ENCODE peak calls at places on chromosomes 6 and 20, in nine cellular contexts. U is Jurkat, Clone E6-1; W is effector memory CD4-positive, alpha-beta T cell; T is nephron progenitor cell; D is stimulated activated CD4-positive, alpha-beta T cell treated with anti-CD3 and anti-CD28 coated beads, Interleukin-15, amount 100 ng/mL, for 24 hours; H is GM23248; Q is tibial artery; M is AG08395; B is fibroblast of pulmonary artery. K is an unnamed sample.

GRCh38 chr6:162078667-162079066 is 648.9 kb downstream of the PRKN start:
- DNase-seq in H (no peak), T (no peak), U (no peak), M (no peak), D (no peak), B (no peak), Q (no peak), W (no peak), K (no peak)

GRCh38 chr6:30006170-30007131 is 54.6 kb upstream of the POLR1H start:
- DNase-seq in W (no peak), T (peak; percentile 33), U (no peak), M (peak; percentile 28), B (no peak), H (peak; percentile 60), Q (peak; percentile 79), D (peak; percentile 30), K (peak; percentile 42)

GRCh38 chr6:90397929-90398674 is 101.5 kb upstream of the BACH2 start:
- DNase-seq in U (no peak), H (no peak), M (no peak), Q (no peak), W (peak; percentile 78), T (no peak), D (peak; percentile 92), B (peak; percentile 7), K (no peak)

GRCh38 chr20:6489361-6490154 is 277.9 kb upstream of the BMP2 start:
- DNase-seq in B (no peak), W (no peak), D (no peak), H (no peak), Q (no peak), U (no peak), M (peak; percentile 3), T (no peak), K (no peak)

GRCh38 chr20:58611236-58612020 is 39.7 kb upstream of the STX16 start:
- DNase-seq in W (no peak), M (no peak), H (no peak), U (no peak), D (no peak), Q (no peak), B (no peak), T (no peak), K (no peak)

GRCh38 chr6:34536959-34537848 is 18.9 kb downstream of the SPDEF start:
- DNase-seq in W (no peak), Q (no peak), T (no peak), U (no peak), D (no peak), B (no peak), H (no peak), M (no peak), K (no peak)

GRCh38 chr6:132768051-132768517 is 10.4 kb upstream of the VNN2 start:
- DNase-seq in Q (peak; percentile 66), H (peak; percentile 27), M (no peak), T (peak; percentile 24), D (peak; percentile 15), B (peak; percentile 16), U (peak; percentile 4), W (no peak), K (peak; percentile 64)

GRCh38 chr6:42257063-42257462 is 39.4 kb upstream of the MRPS10 start:
- DNase-seq in D (no peak), H (no peak), T (no peak), M (no peak), W (no peak), Q (no peak), U (no peak), B (peak; percentile 33), K (no peak)

GRCh38 chr6:134802426-134803058 is 147.4 kb downstream of the ALDH8A1 start:
- DNase-seq in H (no peak), M (no peak), Q (no peak), B (no peak), U (no peak), W (no peak), D (no peak), T (no peak), K (no peak)

GRCh38 chr20:38343107-38343797 is 3.0 kb upstream of the LBP start:
- DNase-seq in T (no peak), H (no peak), B (peak; percentile 57), D (no peak), Q (no peak), M (peak; percentile 34), U (no peak), W (no peak), K (peak; percentile 78)

GRCh38 chr20:23857954-23858565 is 21.5 kb downstream of the CST5 start:
- DNase-seq in W (no peak), U (no peak), D (no peak), H (no peak), T (peak; percentile 51), M (no peak), B (no peak), Q (no peak), K (no peak)

GRCh38 chr20:18628330-18628941 is 40.6 kb downstream of the DTD1 start:
- DNase-seq in H (peak; percentile 15), U (no peak), D (peak; percentile 15), Q (no peak), M (no peak), W (no peak), B (no peak), T (peak; percentile 37), K (no peak)

GRCh38 chr6:142387997-142388815 is 86.4 kb downstream of the ADGRG6 start:
- DNase-seq in Q (no peak), W (no peak), T (no peak), U (peak; percentile 21), B (peak; percentile 82), M (peak; percentile 38), D (no peak), H (peak; percentile 73), K (no peak)

K was measured in right lobe of liver.